ENCODE peak calls at places on chromosomes 1 and 21, in eight cellular contexts. S is stimulated activated CD8-positive, alpha-beta memory T cell treated with anti-CD3 and anti-CD28 coated beads, Interleukin-4, amount 100 ng/mL, for 48 hours; T is C1 segment of cervical spinal cord; B is GM12878; Q is germinal center; Y is WTC11; X is T1000; J is GM13977. K is an unnamed sample.
A peak's percentile ranks its signal among the peaks of the same experiment; 100 is the strongest.

GRCh38 chr1:181353526-181353925 is 129.8 kb upstream of the CACNA1E start:
- DNase-seq in S (no peak), T (no peak), B (no peak), Q (no peak), Y (no peak), X (no peak), J (no peak), K (no peak)

GRCh38 chr1:186535388-186536133 is 74.6 kb upstream of the PDC start:
- DNase-seq in S (no peak), T (no peak), B (no peak), Q (no peak), Y (no peak), X (no peak), J (no peak), K (no peak)

GRCh38 chr1:89635825-89636815 is 3.2 kb downstream of the LRRC8C start:
- DNase-seq in S (no peak), T (no peak), B (no peak), Q (no peak), Y (no peak), X (no peak), J (no peak), K (peak; percentile 76)

GRCh38 chr1:10074059-10074854 is 41.5 kb downstream of the UBE4B start:
- DNase-seq in S (peak; percentile 78), T (no peak), B (peak; percentile 40), Q (no peak), Y (no peak), X (peak; percentile 52), J (peak; percentile 76), K (peak; percentile 72)

GRCh38 chr1:52059326-52059725 is 3.2 kb downstream of the BTF3L4 start:
- DNase-seq in S (no peak), T (no peak), B (no peak), Q (no peak), Y (no peak), X (no peak), J (no peak), K (no peak)

GRCh38 chr1:183087001-183087400 is 63.8 kb downstream of the LAMC1 start:
- DNase-seq in S (no peak), T (no peak), B (no peak), Q (no peak), Y (no peak), X (no peak), J (no peak), K (no peak)

GRCh38 chr1:58155418-58156123 is 391.0 kb downstream of the OMA1 start:
- DNase-seq in S (no peak), T (no peak), B (no peak), Q (no peak), Y (peak; percentile 68), X (no peak), J (no peak), K (no peak)

GRCh38 chr1:210883821-210884220 is 250.1 kb downstream of the KCNH1 start:
- DNase-seq in S (no peak), T (no peak), B (no peak), Q (no peak), Y (no peak), X (no peak), J (no peak), K (no peak)

GRCh38 chr1:212070720-212071302 is 35.3 kb downstream of the DTL start:
- DNase-seq in S (no peak), T (no peak), B (no peak), Q (peak; percentile 23), Y (no peak), X (no peak), J (peak; percentile 27), K (no peak)

GRCh38 chr1:71083271-71083670 is 2.4 kb upstream of the ZRANB2 start:
- DNase-seq in S (no peak), T (no peak), B (no peak), Q (no peak), Y (no peak), X (no peak), J (no peak), K (no peak)

GRCh38 chr1:243580072-243580471 is 270.0 kb downstream of the AKT3 start:
- DNase-seq in S (no peak), T (no peak), B (no peak), Q (no peak), Y (no peak), X (no peak), J (no peak), K (no peak)

GRCh38 chr1:34115233-34115632 is 49.8 kb downstream of the CSMD2 start:
- DNase-seq in S (no peak), T (no peak), B (no peak), Q (no peak), Y (no peak), X (no peak), J (no peak), K (no peak)

GRCh38 chr21:24147674-24148073 is 1459.6 kb downstream of the MRPL39 start:
- DNase-seq in S (no peak), T (no peak), B (no peak), Q (no peak), Y (no peak), X (no peak), J (no peak), K (no peak)

GRCh38 chr1:247357062-247357780 is 25.6 kb upstream of the ZNF496 start:
- DNase-seq in S (no peak), T (no peak), B (no peak), Q (no peak), Y (no peak), X (no peak), J (peak; percentile 50), K (no peak)

GRCh38 chr1:27885114-27885528 is 12.8 kb downstream of the THEMIS2 start:
- DNase-seq in S (no peak), T (no peak), B (no peak), Q (no peak), Y (no peak), X (no peak), J (no peak), K (no peak)

GRCh38 chr1:8004803-8005573 is 21.1 kb downstream of the ERRFI1 start:
- DNase-seq in S (no peak), T (no peak), B (no peak), Q (no peak), Y (no peak), X (peak; percentile 85), J (no peak), K (no peak)

GRCh38 chr1:156908541-156908940 is 11.9 kb upstream of the LRRC71 start:
- DNase-seq in S (no peak), T (no peak), B (no peak), Q (no peak), Y (no peak), X (no peak), J (no peak), K (no peak)

GRCh38 chr1:117838911-117839310 is 90.5 kb downstream of the GDAP2 start:
- DNase-seq in S (no peak), T (no peak), B (no peak), Q (no peak), Y (no peak), X (no peak), J (no peak), K (no peak)